ENCODE peak calls at places on chromosome 12, in six cellular contexts. K, F, L, R, I and J are unnamed samples.
A peak's percentile ranks its signal among the peaks of the same experiment; 100 is the strongest.

GRCh38 chr12:84904051-84904450 is 8.5 kb downstream of the SLC6A15 start:
- DNase-seq in K (no peak), F (no peak), L (no peak), R (no peak), I (no peak), J (no peak)

GRCh38 chr12:116284401-116284800 is 6.9 kb upstream of the MED13L start:
- DNase-seq in K (no peak), F (no peak), L (no peak), R (no peak), I (no peak), J (peak; percentile 69)

GRCh38 chr12:112380663-112381420 is 1.4 kb downstream of the HECTD4 start:
- DNase-seq in K (no peak), F (peak; percentile 36), L (no peak), R (no peak), I (no peak), J (no peak)

GRCh38 chr12:66065146-66065545 is 65.4 kb downstream of the LLPH start:
- DNase-seq in K (no peak), F (no peak), L (no peak), R (no peak), I (no peak), J (no peak)

GRCh38 chr12:42732908-42733411 is 143.4 kb upstream of the PRICKLE1 start:
- DNase-seq in K (no peak), F (peak; percentile 33), L (no peak), R (no peak), I (no peak), J (no peak)

GRCh38 chr12:7948585-7949264 is 12.7 kb upstream of the SLC2A3 start:
- DNase-seq in K (no peak), F (no peak), L (no peak), R (no peak), I (no peak), J (no peak)

GRCh38 chr12:80684077-80684495 is 23.3 kb upstream of the MYF6 start:
- DNase-seq in K (no peak), F (no peak), L (no peak), R (no peak), I (no peak), J (no peak)

GRCh38 chr12:93167841-93168492 is 209.8 kb upstream of the NUDT4 start:
- DNase-seq in K (peak; percentile 50), F (peak; percentile 46), L (no peak), R (no peak), I (no peak), J (no peak)

GRCh38 chr12:87171356-87171755 is 857.8 kb downstream of the C12orf50 start:
- DNase-seq in K (no peak), F (no peak), L (no peak), R (no peak), I (no peak), J (no peak)

GRCh38 chr12:102454330-102454729 is 26.0 kb downstream of the IGF1 start:
- DNase-seq in K (no peak), F (no peak), L (no peak), R (no peak), I (no peak), J (no peak)

GRCh38 chr12:49336645-49337584 is at the start of gene C1QL4:
- DNase-seq in K (peak; percentile 86), F (no peak), L (peak; percentile 85), R (peak; percentile 88), I (no peak), J (no peak)

GRCh38 chr12:1948883-1949282 is 30.4 kb upstream of the CACNA2D4 start:
- DNase-seq in K (no peak), F (no peak), L (no peak), R (no peak), I (no peak), J (no peak)

GRCh38 chr12:93122089-93122488 is 193.0 kb upstream of the EEA1 start:
- DNase-seq in K (no peak), F (peak; percentile 84), L (no peak), R (no peak), I (peak; percentile 47), J (peak; percentile 62)

GRCh38 chr12:120089105-120089504 is 27.4 kb downstream of the RAB35 start:
- DNase-seq in K (no peak), F (no peak), L (no peak), R (no peak), I (no peak), J (no peak)

GRCh38 chr12:75623631-75624118 is 112.3 kb upstream of the KRR1 start:
- DNase-seq in K (peak; percentile 65), F (peak; percentile 21), L (no peak), R (peak; percentile 28), I (no peak), J (no peak)